ENCODE peak calls at places on chromosomes 2 and 18, in four cellular contexts. Q is K562, G is WTC11, R is GM12878. H is an unnamed sample.

GRCh38 chr2:33477473-33478468 is 1.3 kb downstream of the RASGRP3 start:
- DNase-seq in G (no peak), R (no peak), Q (peak), H (no peak)

GRCh38 chr2:8548871-8549221 is 133.0 kb upstream of the ID2 start:
- DNase-seq in G (no peak), Q (no peak), R (no peak), H (no peak)

GRCh38 chr2:231928481-231928880 is 2.3 kb upstream of the NPPC start:
- DNase-seq in Q (no peak), G (no peak), R (no peak), H (peak)

GRCh38 chr18:3624818-3625716 is 175.1 kb downstream of the TGIF1 start:
- DNase-seq in Q (peak), R (no peak), G (no peak), H (no peak)

GRCh38 chr18:21389283-21389682 is 147.3 kb downstream of the GREB1L start:
- DNase-seq in R (no peak), Q (no peak), G (no peak), H (no peak)

GRCh38 chr2:211248841-211249240 is 692.4 kb downstream of the CPS1 start:
- DNase-seq in Q (no peak), R (no peak), G (no peak), H (no peak)

GRCh38 chr2:102235042-102235473 is 48.2 kb downstream of the IL1RL2 start:
- DNase-seq in R (no peak), G (no peak), Q (no peak), H (peak)

GRCh38 chr2:22634167-22634566 is 750.8 kb upstream of the KLHL29 start:
- DNase-seq in Q (no peak), R (no peak), G (no peak), H (no peak)

GRCh38 chr2:53802617-53803115 is 15.8 kb downstream of the ERLEC1 start:
- DNase-seq in R (no peak), G (no peak), Q (no peak), H (no peak)

GRCh38 chr18:72871091-72871490 is 3.3 kb upstream of the NETO1 start:
- DNase-seq in R (no peak), Q (no peak), G (no peak), H (no peak)

GRCh38 chr2:149679286-149679685 is 91.7 kb upstream of the MMADHC start:
- DNase-seq in G (no peak), Q (no peak), R (no peak), H (no peak)

GRCh38 chr2:54983345-54984235 is 66.7 kb downstream of the RTN4 start:
- DNase-seq in R (no peak), G (no peak), Q (no peak), H (no peak)

GRCh38 chr2:166494140-166494544 is at the start of gene SCN7A:
- DNase-seq in R (no peak), Q (peak), G (peak), H (no peak)

GRCh38 chr2:27909901-27910300 is 19.4 kb downstream of the BABAM2 start:
- DNase-seq in Q (no peak), R (no peak), G (no peak), H (no peak)

GRCh38 chr2:239711911-239712570 is 311.2 kb upstream of the HDAC4 start:
- DNase-seq in G (no peak), R (no peak), Q (no peak), H (no peak)

GRCh38 chr2:66428986-66429612 is 5.8 kb upstream of the MEIS1 start:
- DNase-seq in G (no peak), Q (peak), R (no peak), H (peak)

GRCh38 chr2:205617905-205618304 is 64.4 kb upstream of the NRP2 start:
- DNase-seq in G (no peak), Q (no peak), R (no peak), H (no peak)

GRCh38 chr2:33411765-33412164 is 64.7 kb upstream of the RASGRP3 start:
- DNase-seq in R (no peak), Q (no peak), G (no peak), H (peak)

GRCh38 chr2:217054791-217055190 is 194.9 kb upstream of the TNP1 start:
- DNase-seq in Q (no peak), R (no peak), G (no peak), H (no peak)

GRCh38 chr2:240917684-240918257 is 11.6 kb downstream of the CROCC2 start:
- DNase-seq in R (no peak), Q (no peak), G (peak), H (no peak)

GRCh38 chr18:46042571-46043123 is 29.4 kb downstream of the PSTPIP2 start:
- DNase-seq in R (no peak), G (no peak), Q (no peak), H (no peak)

GRCh38 chr18:55381277-55381676 is 206.7 kb downstream of the TCF4 start:
- DNase-seq in G (no peak), R (no peak), Q (no peak), H (no peak)

GRCh38 chr2:28325567-28326468 is 66.8 kb upstream of the FOSL2 start:
- DNase-seq in Q (no peak), G (no peak), R (peak), H (no peak)

GRCh38 chr2:174971868-174972781 is 33.1 kb downstream of the CHN1 start:
- DNase-seq in R (no peak), G (no peak), Q (no peak), H (no peak)

GRCh38 chr2:132816234-132816633 is 146.2 kb upstream of the LYPD1 start:
- DNase-seq in R (no peak), Q (no peak), G (peak), H (no peak)

GRCh38 chr2:179860255-179861026 is 971 bp downstream of the ZNF385B start:
- DNase-seq in Q (no peak), R (no peak), G (peak), H (no peak)

GRCh38 chr2:234686088-234686890 is 189.4 kb upstream of the ARL4C start:
- DNase-seq in G (peak), R (no peak), Q (no peak), H (peak)

GRCh38 chr18:63775166-63775730 is at the start of gene SERPINB7:
- DNase-seq in R (no peak), Q (no peak), G (no peak), H (no peak)

GRCh38 chr2:96267159-96267971 is 1.3 kb downstream of the CIAO1 start:
- DNase-seq in R (no peak), G (peak), Q (peak), H (peak)

GRCh38 chr18:67308819-67309218 is 207.7 kb downstream of the DSEL start:
- DNase-seq in R (no peak), G (no peak), Q (no peak), H (no peak)

GRCh38 chr2:222912117-222912516 is 51.3 kb downstream of the ACSL3 start:
- DNase-seq in Q (no peak), R (peak), G (no peak), H (no peak)

GRCh38 chr18:46702399-46702798 is 45.4 kb upstream of the LOXHD1 start:
- DNase-seq in G (no peak), Q (no peak), R (no peak), H (no peak)

GRCh38 chr2:105412584-105412983 is 13.7 kb upstream of the FHL2 start:
- DNase-seq in Q (no peak), G (no peak), R (no peak), H (no peak)

GRCh38 chr2:112606567-112606966 is 22.2 kb downstream of the CHCHD5 start:
- DNase-seq in Q (no peak), R (no peak), G (no peak), H (no peak)

GRCh38 chr2:70143314-70144150 is 47.3 kb downstream of the C2orf42 start:
- DNase-seq in R (no peak), Q (peak), G (no peak), H (peak)

GRCh38 chr2:230906471-230907230 is 18.4 kb downstream of the GPR55 start:
- DNase-seq in Q (no peak), G (no peak), R (no peak), H (no peak)

GRCh38 chr2:57549642-57550102 is 496.9 kb upstream of the VRK2 start:
- DNase-seq in R (peak), G (no peak), Q (no peak), H (no peak)

DNA sequence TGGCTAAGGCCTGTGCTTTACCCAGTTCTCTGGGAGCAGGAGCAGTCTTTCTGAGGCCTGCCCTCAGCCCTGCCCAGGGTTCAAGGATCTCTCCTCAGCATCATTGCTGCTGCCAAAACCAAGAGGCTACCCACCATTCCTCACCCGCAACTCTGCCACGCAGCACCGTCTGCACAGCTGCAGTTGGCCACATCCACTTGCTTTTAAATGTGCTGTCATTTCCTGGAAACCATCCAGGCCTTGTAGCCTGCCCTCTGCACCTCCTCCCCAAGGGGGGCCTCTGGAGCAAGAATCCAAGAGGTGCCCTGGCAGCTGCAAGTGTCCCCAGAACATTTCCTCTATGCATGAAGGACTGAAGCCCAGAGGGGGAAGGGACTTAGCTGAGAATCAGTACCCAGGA is 14.7 kb downstream of the EMX1 start:
- DNase-seq in G (no peak), Q (no peak), R (no peak), H (no peak)
- TF ChIP-seq NR2C2 in G (no peak), Q (no peak), R (no peak), H (no peak)

GRCh38 chr2:10895231-10895630 is 16.5 kb upstream of the KCNF1 start:
- DNase-seq in R (no peak), Q (no peak), G (no peak), H (no peak)

GRCh38 chr2:10891848-10892247 is 19.9 kb upstream of the KCNF1 start:
- DNase-seq in Q (no peak), R (no peak), G (no peak), H (no peak)

GRCh38 chr2:10892796-10893350 is 18.9 kb upstream of the KCNF1 start:
- DNase-seq in G (no peak), Q (no peak), R (no peak), H (no peak)

GRCh38 chr2:10892316-10892715 is 19.4 kb upstream of the KCNF1 start:
- DNase-seq in Q (no peak), G (no peak), R (no peak), H (no peak)

DNA sequence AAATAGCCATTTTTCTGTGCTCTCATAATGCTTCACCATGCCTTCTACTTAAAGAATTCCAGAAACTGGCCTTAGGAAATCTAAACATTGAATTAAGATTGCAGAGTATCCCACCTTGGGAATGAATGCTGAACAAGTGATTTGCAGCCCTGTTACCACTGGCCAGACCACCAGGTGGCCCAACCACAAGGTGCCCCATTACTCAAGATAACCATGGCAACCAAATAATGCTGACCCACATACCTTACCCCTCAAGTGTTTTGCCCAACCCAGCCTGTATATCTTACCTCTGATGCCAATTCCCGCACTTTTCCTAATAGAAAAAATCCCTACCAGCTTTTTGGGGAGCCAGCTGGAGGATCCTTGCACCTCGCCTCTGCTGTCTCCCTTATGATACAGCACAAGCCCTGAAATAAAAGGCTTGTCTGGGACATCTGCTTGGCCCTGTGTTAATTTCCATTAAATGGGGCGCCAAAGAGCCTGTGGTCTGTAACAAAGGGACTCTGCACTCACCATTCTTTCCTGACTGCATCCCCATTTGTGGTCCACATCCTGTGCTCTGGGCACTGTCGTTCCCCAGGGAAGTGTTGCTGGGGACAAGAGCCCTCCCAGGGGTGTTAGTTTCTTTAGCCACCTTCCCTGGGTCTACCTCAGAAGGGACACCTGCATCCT is 17.3 kb upstream of the KCNF1 start:
- DNase-seq in R (no peak), G (no peak), Q (no peak), H (no peak)
- TF ChIP-seq NR2C2 in R (no peak), G (no peak), Q (no peak), H (no peak)

GRCh38 chr2:129467012-129467779 is 512.3 kb upstream of the RAB6C start:
- DNase-seq in R (no peak), G (no peak), Q (no peak), H (no peak)
- TF ChIP-seq NR2C2 in R (no peak), G (no peak), Q (no peak), H (no peak)

GRCh38 chr18:24659837-24660720 is 199.6 kb downstream of the HRH4 start:
- DNase-seq in R (no peak), Q (no peak), G (no peak), H (no peak)
- TF ChIP-seq NR2C2 in R (no peak), Q (no peak), G (no peak), H (no peak)

GRCh38 chr2:187959821-187960220 is 331.9 kb upstream of the GULP1 start:
- DNase-seq in R (no peak), G (no peak), Q (no peak), H (no peak)
- TF ChIP-seq NR2C2 in R (no peak), G (no peak), Q (no peak), H (no peak)

GRCh38 chr2:153499439-153499838 is 20.9 kb upstream of the RPRM start:
- DNase-seq in Q (no peak), R (no peak), G (no peak), H (no peak)
- TF ChIP-seq NR2C2 in Q (no peak), R (no peak), G (no peak), H (no peak)

GRCh38 chr18:52888014-52888413 is 548.0 kb downstream of the DCC start:
- DNase-seq in G (no peak), R (no peak), Q (no peak), H (no peak)
- TF ChIP-seq NR2C2 in G (no peak), R (no peak), Q (no peak), H (no peak)

DNA sequence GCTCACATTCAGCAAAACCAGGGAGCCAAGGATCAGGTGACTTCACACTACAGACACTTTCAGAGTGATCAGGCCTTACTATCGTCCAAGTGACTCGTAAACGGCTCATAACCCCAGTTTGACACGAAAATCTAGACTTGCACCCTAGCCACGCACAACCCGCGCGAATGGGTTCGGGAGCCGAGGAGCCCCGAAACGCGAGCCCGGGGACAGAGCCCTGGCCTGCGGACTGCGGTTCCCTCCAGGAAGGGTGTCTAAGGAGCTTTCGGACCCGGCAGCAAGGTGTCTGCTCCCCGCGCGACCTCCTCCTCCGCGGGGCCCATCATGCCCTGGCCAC is 759 bp downstream of the ATL2 start:
- DNase-seq in Q (peak), R (peak), G (no peak), H (peak)
- TF ChIP-seq NR2C2 in Q (no peak), R (no peak), G (no peak), H (no peak)

H was measured in HepG2.